ENCODE peak calls at places on chromosomes 12 and 14, in five cellular contexts. L is endothelial cell of umbilical vein, X is A549, S is K562, R is HepG2. C is an unnamed sample.

GRCh38 chr14:70821916-70822705 is 12.8 kb upstream of the MAP3K9 start:
- DNase-seq in L (peak), X (peak), S (peak), R (no peak), C (peak)

GRCh38 chr12:7146906-7147305 is 16.7 kb downstream of the CLSTN3 start:
- DNase-seq in L (no peak), X (no peak), S (no peak), R (no peak), C (no peak)

GRCh38 chr12:122064780-122065588 is 13.6 kb upstream of the MLXIP start:
- DNase-seq in L (peak), X (no peak), S (peak), R (peak), C (peak)

GRCh38 chr14:90239139-90239538 is 17.2 kb upstream of the PSMC1 start:
- DNase-seq in L (no peak), X (no peak), S (no peak), R (no peak), C (no peak)

GRCh38 chr12:85274076-85274415 is 6.0 kb upstream of the ALX1 start:
- DNase-seq in L (no peak), X (no peak), S (no peak), R (no peak), C (no peak)

GRCh38 chr14:95034806-95035205 is 122.5 kb downstream of the DICER1 start:
- DNase-seq in L (no peak), X (no peak), S (no peak), R (no peak), C (no peak)

GRCh38 chr14:89086060-89086382 is 261.6 kb downstream of the TTC8 start:
- DNase-seq in L (no peak), X (no peak), S (no peak), R (no peak), C (no peak)

GRCh38 chr14:95935228-95935822 is 58.7 kb downstream of the TUNAR start:
- DNase-seq in L (peak), X (no peak), S (peak), R (peak), C (peak)

GRCh38 chr12:121782616-121782966 is 10.9 kb downstream of the RHOF start:
- DNase-seq in L (no peak), X (no peak), S (no peak), R (no peak), C (no peak)

GRCh38 chr12:21839776-21840175 is 65.3 kb upstream of the KCNJ8 start:
- DNase-seq in L (no peak), X (no peak), S (no peak), R (no peak), C (no peak)

GRCh38 chr12:54890339-54890738 is 36.0 kb downstream of the MUCL1 start:
- DNase-seq in L (no peak), X (no peak), S (no peak), R (no peak), C (no peak)

GRCh38 chr12:30877110-30877875 is 49.3 kb upstream of the TSPAN11 start:
- DNase-seq in L (no peak), X (no peak), S (no peak), R (no peak), C (no peak)

GRCh38 chr12:110370732-110371141 is 32.8 kb downstream of the ANAPC7 start:
- DNase-seq in L (no peak), X (no peak), S (no peak), R (no peak), C (no peak)

GRCh38 chr14:67630938-67631337 is 11.2 kb downstream of the ARG2 start:
- DNase-seq in L (no peak), X (no peak), S (no peak), R (no peak), C (no peak)

GRCh38 chr12:111024205-111024794 is 103.9 kb upstream of the MYL2 start:
- DNase-seq in L (peak), X (peak), S (peak), R (peak), C (peak)

GRCh38 chr12:128729628-128730121 is 94.1 kb downstream of the SLC15A4 start:
- DNase-seq in L (no peak), X (no peak), S (no peak), R (peak), C (no peak)

GRCh38 chr12:104494137-104494815 is 37.5 kb downstream of the CHST11 start:
- DNase-seq in L (no peak), X (no peak), S (peak), R (no peak), C (peak)

GRCh38 chr14:66619952-66620351 is 112.0 kb downstream of the GPHN start:
- DNase-seq in L (no peak), X (no peak), S (no peak), R (no peak), C (no peak)

GRCh38 chr12:89181271-89181920 is 170.9 kb downstream of the DUSP6 start:
- DNase-seq in L (peak), X (peak), S (no peak), R (no peak), C (peak)
- TF ChIP-seq MAX in L (no peak), X (no peak), S (no peak), R (no peak), C (no peak)

GRCh38 chr14:101715209-101716076 is 46.1 kb upstream of the PPP2R5C start:
- DNase-seq in L (no peak), X (no peak), S (peak), R (no peak), C (no peak)

GRCh38 chr14:101711041-101711861 is 50.3 kb upstream of the PPP2R5C start:
- DNase-seq in L (no peak), X (no peak), S (no peak), R (no peak), C (no peak)

GRCh38 chr14:101716077-101716950 is 45.2 kb upstream of the PPP2R5C start:
- DNase-seq in L (no peak), X (no peak), S (peak), R (no peak), C (no peak)

GRCh38 chr14:101714394-101714793 is 47.1 kb upstream of the PPP2R5C start:
- DNase-seq in L (no peak), X (no peak), S (peak), R (no peak), C (no peak)

GRCh38 chr14:101713641-101714349 is 47.7 kb upstream of the PPP2R5C start:
- DNase-seq in L (no peak), X (no peak), S (peak), R (no peak), C (no peak)
- H3K4me3 ChIP-seq in L (no peak), X (no peak), S (peak), R (no peak), C (no peak)

GRCh38 chr14:20652996-20653975 is 11.8 kb upstream of the OR6S1 start:
- DNase-seq in L (peak), X (peak), S (peak), R (peak), C (peak)
- TF ChIP-seq MYC in L (no peak), X (no peak), S (peak), R (no peak), C (no peak)

DNA sequence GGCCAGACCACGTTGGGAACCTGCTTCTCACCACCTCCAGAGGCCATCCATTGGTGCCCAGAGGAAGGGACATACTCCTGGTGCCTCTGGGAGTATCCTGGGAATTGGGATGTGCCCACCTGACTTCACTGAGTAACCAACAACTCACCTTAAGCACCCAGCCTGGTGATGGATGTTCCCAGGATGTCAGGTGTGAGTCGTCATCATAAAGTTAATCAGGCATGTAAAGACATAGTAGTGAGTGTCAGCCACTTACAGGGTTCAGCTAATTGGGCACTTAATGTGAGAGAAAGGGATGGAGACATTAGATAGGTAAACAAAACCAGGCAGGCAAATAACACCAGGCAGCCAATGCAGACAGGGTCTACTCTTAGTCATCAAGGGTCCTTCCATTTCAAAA is 48.0 kb upstream of the OAS1 start:
- DNase-seq in L (no peak), X (no peak), S (no peak), R (no peak), C (no peak)
- TF ChIP-seq MAX in L (no peak), X (no peak), S (no peak), R (no peak), C (no peak)

DNA sequence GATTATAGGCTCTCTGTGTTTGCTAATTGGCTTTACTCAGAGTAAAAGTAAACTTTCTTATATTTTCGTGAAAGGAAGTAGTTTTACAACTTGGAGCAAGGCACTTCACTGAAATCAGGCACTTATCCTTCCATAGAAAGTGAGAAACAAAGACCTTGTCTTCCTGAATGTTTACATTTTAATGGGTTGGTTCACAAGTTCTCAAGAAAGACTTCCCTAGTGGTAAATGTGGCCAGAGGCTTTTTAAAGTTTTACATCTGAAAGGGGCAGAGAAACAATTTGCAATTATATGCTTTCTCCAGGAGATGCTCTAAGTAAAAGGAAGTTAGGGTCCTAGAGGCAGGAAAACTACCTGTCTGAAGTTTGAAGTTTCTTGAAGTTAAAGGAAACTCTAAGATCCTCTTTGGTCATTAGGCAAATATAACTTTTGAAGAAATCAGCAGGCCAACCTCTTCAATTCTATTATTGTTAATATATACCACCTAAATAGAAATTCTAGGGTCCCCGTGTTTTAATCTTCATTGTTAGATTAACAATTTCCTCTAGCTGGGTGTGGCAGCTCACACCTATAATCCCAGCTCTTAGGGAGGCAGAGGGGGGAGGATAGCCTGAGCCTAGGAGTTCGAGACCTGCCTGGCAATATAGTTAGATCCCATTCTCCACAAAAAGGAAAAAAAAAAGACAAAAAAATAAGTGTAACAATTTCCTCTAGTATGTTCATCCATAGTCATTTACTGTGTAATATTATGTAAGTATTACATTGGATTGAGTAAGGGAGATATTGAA is 644.9 kb upstream of the FOXG1 start:
- DNase-seq in L (no peak), X (no peak), S (no peak), R (no peak), C (no peak)
- H3K4me3 ChIP-seq in L (no peak), X (no peak), S (no peak), R (no peak), C (no peak)

GRCh38 chr14:99232406-99233214 is 39.4 kb downstream of the BCL11B start:
- DNase-seq in L (no peak), X (no peak), S (no peak), R (no peak), C (no peak)

GRCh38 chr14:99231181-99231849 is 40.7 kb downstream of the BCL11B start:
- DNase-seq in L (no peak), X (no peak), S (no peak), R (no peak), C (no peak)

GRCh38 chr14:99231850-99232401 is 40.1 kb downstream of the BCL11B start:
- DNase-seq in L (no peak), X (no peak), S (no peak), R (no peak), C (peak)

GRCh38 chr14:99229654-99230215 is 42.3 kb downstream of the BCL11B start:
- DNase-seq in L (no peak), X (no peak), S (no peak), R (no peak), C (no peak)

DNA sequence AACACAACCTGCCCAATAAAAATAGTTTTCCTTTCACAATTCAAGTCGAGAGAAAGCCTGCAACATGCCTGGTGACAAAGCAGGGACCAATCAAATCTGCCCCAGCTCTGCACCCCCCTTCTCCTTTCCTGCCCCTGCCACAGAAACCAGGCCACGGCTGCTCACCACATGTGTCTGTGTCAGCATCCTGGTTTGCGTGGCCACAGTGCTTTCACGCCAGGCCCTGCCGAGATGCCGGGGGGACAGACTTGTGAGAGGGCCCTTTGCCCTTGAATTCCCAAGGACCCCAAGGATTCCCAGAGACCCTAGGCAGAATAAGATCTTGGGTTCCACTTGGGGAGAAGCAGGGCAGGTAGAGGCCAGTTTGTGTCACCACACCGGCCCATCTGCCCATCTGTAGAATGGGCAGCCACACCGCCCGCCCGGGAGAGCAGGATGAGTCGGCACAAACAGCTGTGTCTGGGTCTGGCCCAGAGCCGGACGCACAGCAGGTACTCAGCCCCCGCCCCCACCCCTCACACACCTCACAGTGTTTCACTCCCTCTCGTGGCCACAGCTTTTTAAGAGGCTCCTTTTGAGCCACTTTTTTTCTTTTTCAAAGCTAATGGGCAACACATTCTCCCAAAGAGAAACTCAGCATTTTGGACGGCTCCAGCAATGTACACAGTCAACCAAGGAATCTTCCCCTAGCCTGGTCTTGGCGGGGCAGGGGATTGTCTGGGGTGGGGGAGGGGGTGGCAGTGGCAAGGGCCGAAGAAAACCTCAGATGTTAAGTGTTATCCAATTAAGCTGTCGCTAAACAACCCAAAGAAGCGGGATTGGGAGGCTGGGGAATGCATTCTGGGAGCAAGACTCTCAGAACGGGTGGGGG is 41.5 kb downstream of the BCL11B start:
- DNase-seq in L (no peak), X (no peak), S (peak), R (no peak), C (peak)
- TF ChIP-seq MYC in L (no peak), X (no peak), S (no peak), R (no peak), C (no peak)

GRCh38 chr12:14774074-14774943 is 29.0 kb downstream of the WBP11 start:
- DNase-seq in L (peak), X (peak), S (no peak), R (peak), C (peak)
- TF ChIP-seq MAX in L (no peak), X (peak), S (no peak), R (no peak), C (no peak)

GRCh38 chr12:65695077-65695865 is 129.0 kb upstream of the HMGA2 start:
- DNase-seq in L (peak), X (peak), S (no peak), R (peak), C (no peak)
- H3K4me3 ChIP-seq in L (no peak), X (no peak), S (no peak), R (no peak), C (no peak)